ENCODE peak calls at places on chromosomes 7 and 10, in ten cellular contexts. B is breast epithelium, T is cardiac muscle cell, A is sigmoid colon, I is ascending aorta, H is PC-9, S is gastrocnemius medialis, N is GM23338, M is small intestine, R is upper lobe of right lung. V is an unnamed sample.
A peak's percentile ranks its signal among the peaks of the same experiment; 100 is the strongest.

GRCh38 chr7:157046681-157047080 is 36.2 kb upstream of the MNX1 start:
- DNase-seq in R (no peak), M (no peak), T (no peak), A (no peak), N (no peak), I (no peak), B (peak; percentile 21), H (peak; percentile 54), S (no peak), V (no peak)

GRCh38 chr7:49630513-49630912 is 142.9 kb upstream of the VWC2 start:
- DNase-seq in N (no peak), A (no peak), H (no peak), T (no peak), S (no peak), R (no peak), B (no peak), I (no peak), M (no peak), V (no peak)

GRCh38 chr7:130420943-130421578 is 19.8 kb downstream of the CEP41 start:
- DNase-seq in R (no peak), H (peak; percentile 44), T (peak; percentile 9), N (no peak), S (no peak), I (no peak), A (no peak), M (no peak), B (no peak), V (no peak)

GRCh38 chr10:71975087-71975890 is 11.1 kb downstream of the CHST3 start:
- DNase-seq in T (peak; percentile 24), N (no peak), H (peak; percentile 31), B (no peak), I (peak; percentile 90), S (peak; percentile 90), R (peak; percentile 63), M (peak; percentile 29), A (peak; percentile 86), V (no peak)

GRCh38 chr10:128781636-128782035 is 655.4 kb upstream of the MKI67 start:
- DNase-seq in T (no peak), I (no peak), H (no peak), N (no peak), A (no peak), M (no peak), S (no peak), R (no peak), B (no peak), V (peak; percentile 9)

GRCh38 chr7:74464931-74465906 is 11.5 kb downstream of the GTF2IRD1 start:
- DNase-seq in N (no peak), H (peak; percentile 80), T (no peak), S (no peak), I (no peak), R (no peak), A (no peak), M (peak; percentile 45), B (peak; percentile 59), V (no peak)

GRCh38 chr10:46787321-46787615 is 124.0 kb upstream of the PTPN20 start:
- DNase-seq in R (no peak), M (peak; percentile 70), I (no peak), A (no peak), N (no peak), B (no peak), S (peak; percentile 6), H (no peak), T (peak; percentile 51), V (no peak)

GRCh38 chr10:88386204-88386877 is 196.8 kb downstream of the RNLS start:
- DNase-seq in N (no peak), S (no peak), H (peak; percentile 37), T (peak; percentile 54), I (no peak), R (no peak), B (no peak), M (peak; percentile 81), A (no peak), V (no peak)

GRCh38 chr10:5620966-5621365 is 45.4 kb downstream of the ASB13 start:
- DNase-seq in I (no peak), T (no peak), S (no peak), H (no peak), B (no peak), A (no peak), R (no peak), M (no peak), N (no peak), V (no peak)

GRCh38 chr10:129108994-129109393 is 358.0 kb upstream of the MGMT start:
- DNase-seq in M (no peak), I (peak; percentile 19), S (no peak), A (no peak), N (no peak), B (no peak), T (no peak), H (no peak), R (no peak), V (peak; percentile 46)

GRCh38 chr7:76296743-76297740 is 5.4 kb upstream of the HSPB1 start:
- DNase-seq in I (peak; percentile 89), M (peak; percentile 97), R (peak; percentile 83), T (peak; percentile 95), N (no peak), H (peak; percentile 94), B (peak; percentile 94), A (peak; percentile 89), S (peak; percentile 64), V (peak; percentile 85)

GRCh38 chr7:7742223-7742622 is 23.8 kb upstream of the RPA3 start:
- DNase-seq in I (no peak), N (peak; percentile 58), M (no peak), S (no peak), A (no peak), R (no peak), B (no peak), H (no peak), T (no peak), V (no peak)

GRCh38 chr10:97355571-97355975 is 21.0 kb upstream of the FRAT2 start:
- DNase-seq in N (peak; percentile 74), B (no peak), T (peak; percentile 34), R (no peak), M (peak; percentile 54), I (no peak), A (no peak), H (no peak), S (no peak), V (no peak)

GRCh38 chr7:39527951-39528350 is 38.3 kb upstream of the YAE1 start:
- DNase-seq in T (peak; percentile 18), A (no peak), S (no peak), I (no peak), N (no peak), M (no peak), H (no peak), B (no peak), R (no peak), V (no peak)

GRCh38 chr7:102403563-102403962 is 7.4 kb downstream of the PRKRIP1 start:
- DNase-seq in T (no peak), R (no peak), I (no peak), N (no peak), M (no peak), S (no peak), A (no peak), B (no peak), H (no peak), V (no peak)

GRCh38 chr7:103989785-103990775 is 622 bp upstream of the RELN start:
- DNase-seq in A (no peak), T (peak; percentile 58), S (no peak), M (no peak), N (peak; percentile 68), I (no peak), B (no peak), H (no peak), R (no peak), V (no peak)
- H3K27ac ChIP-seq in A (no peak overlapping the region), T (peak overlapping the region; percentile 65), S (peak overlapping the region; percentile 4), M (no peak overlapping the region), N (no peak overlapping the region), I (no peak overlapping the region), B (peak overlapping the region; percentile 76), H (no peak overlapping the region), R (no peak overlapping the region), V (no peak overlapping the region)

GRCh38 chr10:77633376-77633775 is 4.2 kb downstream of the KCNMA1 start:
- DNase-seq in I (peak; percentile 37), A (no peak), B (no peak), H (no peak), R (no peak), S (peak; percentile 52), T (no peak), M (no peak), N (no peak), V (no peak)
- H3K27ac ChIP-seq in I (peak overlapping the region; percentile 79), A (peak overlapping the region; percentile 93), B (no peak overlapping the region), H (no peak overlapping the region), R (no peak overlapping the region), S (peak overlapping the region; percentile 77), T (no peak overlapping the region), M (no peak overlapping the region), N (no peak overlapping the region), V (no peak overlapping the region)

GRCh38 chr7:101114492-101114891 is 12.4 kb upstream of the SERPINE1 start:
- DNase-seq in R (no peak), I (no peak), M (no peak), S (no peak), B (no peak), H (no peak), T (no peak), N (no peak), A (no peak), V (no peak)

GRCh38 chr7:101118856-101119255 is 8.0 kb upstream of the SERPINE1 start:
- DNase-seq in B (no peak), T (no peak), M (no peak), R (no peak), A (no peak), I (no peak), H (no peak), S (no peak), N (no peak), V (no peak)

GRCh38 chr7:101115215-101115614 is 11.7 kb upstream of the SERPINE1 start:
- DNase-seq in A (no peak), M (no peak), N (no peak), R (no peak), T (no peak), I (no peak), H (no peak), B (no peak), S (no peak), V (no peak)

GRCh38 chr7:101119876-101120275 is 7.0 kb upstream of the SERPINE1 start:
- DNase-seq in T (peak; percentile 57), B (no peak), N (no peak), R (no peak), S (no peak), I (no peak), M (no peak), A (no peak), H (no peak), V (no peak)

GRCh38 chr7:101116898-101117297 is 10.0 kb upstream of the SERPINE1 start:
- DNase-seq in N (no peak), A (no peak), M (no peak), I (no peak), H (no peak), B (no peak), T (peak; percentile 83), S (no peak), R (no peak), V (no peak)
- H3K27ac ChIP-seq in N (no peak overlapping the region), A (peak overlapping the region; percentile 65), M (no peak overlapping the region), I (peak overlapping the region; percentile 96), H (peak overlapping the region; percentile 99), B (no peak overlapping the region), T (peak overlapping the region; percentile 39), S (no peak overlapping the region), R (no peak overlapping the region), V (peak overlapping the region; percentile 47)

GRCh38 chr10:102434251-102434913 is 2.0 kb upstream of the CUEDC2 start:
- DNase-seq in R (no peak), M (no peak), N (no peak), I (no peak), T (peak; percentile 87), A (no peak), H (no peak), S (no peak), B (no peak), V (no peak)
- H3K27ac ChIP-seq in R (peak overlapping the region; percentile 79), M (no peak overlapping the region), N (no peak overlapping the region), I (no peak overlapping the region), T (no peak overlapping the region), A (peak overlapping the region; percentile 41), H (no peak overlapping the region), S (no peak overlapping the region), B (peak overlapping the region; percentile 88), V (peak overlapping the region; percentile 48)